ENCODE peak calls at places on chromosomes 16 and 17, in four cellular contexts. F is HT-29, E is choroid plexus epithelial cell, H is left kidney. O is an unnamed sample.

GRCh38 chr16:11004957-11005610 is 60.7 kb downstream of the CLEC16A start:
- DNase-seq in F (no peak), E (peak), H (no peak), O (peak)

GRCh38 chr16:82459580-82460256 is 167.1 kb upstream of the CDH13 start:
- DNase-seq in F (no peak), H (no peak), E (no peak), O (no peak)

GRCh38 chr17:9001539-9001938 is 19.8 kb upstream of the NTN1 start:
- DNase-seq in H (no peak), E (no peak), F (no peak), O (no peak)

GRCh38 chr17:79600613-79601221 is 10.1 kb downstream of the RBFOX3 start:
- DNase-seq in F (no peak), H (peak), E (no peak), O (no peak)

GRCh38 chr17:40540448-40540847 is 24.8 kb downstream of the CCR7 start:
- DNase-seq in E (no peak), H (no peak), F (no peak), O (no peak)

GRCh38 chr17:76657505-76658386 is 14.2 kb upstream of the ST6GALNAC1 start:
- DNase-seq in H (no peak), E (no peak), F (no peak), O (no peak)

GRCh38 chr16:53087101-53087500 is 32.3 kb downstream of the CHD9 start:
- DNase-seq in H (no peak), E (peak), F (no peak), O (peak)

GRCh38 chr17:35769895-35770486 is 9.3 kb downstream of the C17orf50 start:
- DNase-seq in H (no peak), F (no peak), E (no peak), O (no peak)

GRCh38 chr17:50956750-50957523 is 90.8 kb upstream of the TOB1 start:
- DNase-seq in E (peak), F (peak), H (peak), O (peak)

GRCh38 chr17:47882695-47883588 is 13.1 kb upstream of the SP2 start:
- DNase-seq in E (no peak), H (no peak), F (no peak), O (no peak)

GRCh38 chr17:17044846-17045561 is 2.7 kb downstream of the MPRIP start:
- DNase-seq in F (no peak), E (peak), H (peak), O (peak)

GRCh38 chr17:45221081-45221996 is at the start of gene FMNL1:
- DNase-seq in H (peak), F (no peak), E (no peak), O (no peak)

GRCh38 chr17:19004601-19005441 is at the start of gene FAM83G:
- DNase-seq in H (peak), E (peak), F (peak), O (peak)

GRCh38 chr17:13351046-13351445 is 250.7 kb downstream of the HS3ST3A1 start:
- DNase-seq in H (no peak), E (peak), F (no peak), O (peak)

GRCh38 chr16:50879873-50880695 is 138.2 kb downstream of the CYLD start:
- DNase-seq in F (no peak), H (peak), E (no peak), O (no peak)

GRCh38 chr16:19210175-19210924 is 42.3 kb downstream of the SYT17 start:
- DNase-seq in F (peak), E (peak), H (no peak), O (no peak)

GRCh38 chr17:50346313-50347086 is 574 bp downstream of the XYLT2 start:
- DNase-seq in F (no peak), H (peak), E (no peak), O (no peak)

GRCh38 chr16:73285336-73285735 is 237.4 kb upstream of the ZFHX3 start:
- DNase-seq in H (no peak), F (no peak), E (no peak), O (no peak)

GRCh38 chr16:71449020-71449419 is 7.2 kb upstream of the TLE7 start:
- DNase-seq in E (no peak), H (no peak), F (no peak), O (no peak)

GRCh38 chr17:72545756-72546155 is 424.9 kb downstream of the SOX9 start:
- DNase-seq in H (no peak), E (no peak), F (no peak), O (peak)

O was measured in cardiac fibroblast.